ENCODE peak calls at places on chromosomes 12 and 14, in eight cellular contexts. One of them, this sample, is unnamed.

GRCh38 chr12:17215754-17216153 is 609.8 kb upstream of the LMO3 start:
- DNase-seq in tibial artery: no peak
- DNase-seq in AG08395: no peak
- DNase-seq in SK-N-SH: no peak
- DNase-seq in aorta: no peak
- DNase-seq in T-helper 2 cell: no peak
- DNase-seq in stimulated activated CD4-positive, alpha-beta T cell treated with anti-CD3 and anti-CD28 coated beads, Interleukin-2, amount 100 ng/mL, for 24 hours: no peak
- DNase-seq in stimulated activated CD8-positive, alpha-beta memory T cell treated with anti-CD3 and anti-CD28 coated beads, Interleukin-4, amount 100 ng/mL, for 1 hour: no peak
- DNase-seq in this sample: no peak

GRCh38 chr12:49093746-49094103 is 876 bp downstream of the DHH start:
- DNase-seq in tibial artery: no peak
- DNase-seq in SK-N-SH: peak
- DNase-seq in stimulated activated CD8-positive, alpha-beta memory T cell treated with anti-CD3 and anti-CD28 coated beads, Interleukin-4, amount 100 ng/mL, for 1 hour: no peak
- DNase-seq in stimulated activated CD4-positive, alpha-beta T cell treated with anti-CD3 and anti-CD28 coated beads, Interleukin-2, amount 100 ng/mL, for 24 hours: no peak
- DNase-seq in T-helper 2 cell: no peak
- DNase-seq in AG08395: no peak
- DNase-seq in aorta: no peak
- DNase-seq in this sample: no peak

GRCh38 chr12:113796852-113797534 is 169.1 kb downstream of the RBM19 start:
- DNase-seq in AG08395: no peak
- DNase-seq in SK-N-SH: peak
- DNase-seq in stimulated activated CD8-positive, alpha-beta memory T cell treated with anti-CD3 and anti-CD28 coated beads, Interleukin-4, amount 100 ng/mL, for 1 hour: no peak
- DNase-seq in stimulated activated CD4-positive, alpha-beta T cell treated with anti-CD3 and anti-CD28 coated beads, Interleukin-2, amount 100 ng/mL, for 24 hours: no peak
- DNase-seq in tibial artery: peak
- DNase-seq in T-helper 2 cell: no peak
- DNase-seq in aorta: no peak
- DNase-seq in this sample: no peak

GRCh38 chr14:52755607-52756316 is 25.8 kb downstream of the STYX start:
- DNase-seq in SK-N-SH: no peak
- DNase-seq in tibial artery: no peak
- DNase-seq in aorta: no peak
- DNase-seq in T-helper 2 cell: no peak
- DNase-seq in AG08395: no peak
- DNase-seq in stimulated activated CD8-positive, alpha-beta memory T cell treated with anti-CD3 and anti-CD28 coated beads, Interleukin-4, amount 100 ng/mL, for 1 hour: no peak
- DNase-seq in stimulated activated CD4-positive, alpha-beta T cell treated with anti-CD3 and anti-CD28 coated beads, Interleukin-2, amount 100 ng/mL, for 24 hours: no peak
- DNase-seq in this sample: no peak

GRCh38 chr12:2561367-2561766 is 233.4 kb upstream of the FKBP4 start:
- DNase-seq in tibial artery: no peak
- DNase-seq in SK-N-SH: no peak
- DNase-seq in stimulated activated CD4-positive, alpha-beta T cell treated with anti-CD3 and anti-CD28 coated beads, Interleukin-2, amount 100 ng/mL, for 24 hours: no peak
- DNase-seq in stimulated activated CD8-positive, alpha-beta memory T cell treated with anti-CD3 and anti-CD28 coated beads, Interleukin-4, amount 100 ng/mL, for 1 hour: no peak
- DNase-seq in T-helper 2 cell: no peak
- DNase-seq in aorta: no peak
- DNase-seq in AG08395: no peak
- DNase-seq in this sample: no peak

GRCh38 chr12:5627053-5627630 is 195.2 kb downstream of the NTF3 start:
- DNase-seq in AG08395: no peak
- DNase-seq in stimulated activated CD4-positive, alpha-beta T cell treated with anti-CD3 and anti-CD28 coated beads, Interleukin-2, amount 100 ng/mL, for 24 hours: no peak
- DNase-seq in tibial artery: no peak
- DNase-seq in stimulated activated CD8-positive, alpha-beta memory T cell treated with anti-CD3 and anti-CD28 coated beads, Interleukin-4, amount 100 ng/mL, for 1 hour: no peak
- DNase-seq in aorta: no peak
- DNase-seq in SK-N-SH: no peak
- DNase-seq in T-helper 2 cell: no peak
- DNase-seq in this sample: no peak

GRCh38 chr12:121908702-121909101 is 9.7 kb upstream of the CFAP251 start:
- DNase-seq in SK-N-SH: no peak
- DNase-seq in stimulated activated CD4-positive, alpha-beta T cell treated with anti-CD3 and anti-CD28 coated beads, Interleukin-2, amount 100 ng/mL, for 24 hours: no peak
- DNase-seq in T-helper 2 cell: no peak
- DNase-seq in stimulated activated CD8-positive, alpha-beta memory T cell treated with anti-CD3 and anti-CD28 coated beads, Interleukin-4, amount 100 ng/mL, for 1 hour: no peak
- DNase-seq in AG08395: no peak
- DNase-seq in tibial artery: no peak
- DNase-seq in aorta: no peak
- DNase-seq in this sample: no peak

GRCh38 chr14:59283380-59283779 is 94.9 kb downstream of the DAAM1 start:
- DNase-seq in T-helper 2 cell: no peak
- DNase-seq in stimulated activated CD8-positive, alpha-beta memory T cell treated with anti-CD3 and anti-CD28 coated beads, Interleukin-4, amount 100 ng/mL, for 1 hour: no peak
- DNase-seq in tibial artery: no peak
- DNase-seq in AG08395: peak
- DNase-seq in SK-N-SH: no peak
- DNase-seq in stimulated activated CD4-positive, alpha-beta T cell treated with anti-CD3 and anti-CD28 coated beads, Interleukin-2, amount 100 ng/mL, for 24 hours: no peak
- DNase-seq in aorta: no peak
- DNase-seq in this sample: peak

GRCh38 chr12:127883013-127883412 is 384.0 kb upstream of the TMEM132C start:
- DNase-seq in stimulated activated CD8-positive, alpha-beta memory T cell treated with anti-CD3 and anti-CD28 coated beads, Interleukin-4, amount 100 ng/mL, for 1 hour: no peak
- DNase-seq in AG08395: no peak
- DNase-seq in stimulated activated CD4-positive, alpha-beta T cell treated with anti-CD3 and anti-CD28 coated beads, Interleukin-2, amount 100 ng/mL, for 24 hours: no peak
- DNase-seq in aorta: no peak
- DNase-seq in T-helper 2 cell: no peak
- DNase-seq in SK-N-SH: no peak
- DNase-seq in tibial artery: no peak
- DNase-seq in this sample: no peak

GRCh38 chr12:116244001-116244400 is 33.5 kb downstream of the MED13L start:
- DNase-seq in stimulated activated CD4-positive, alpha-beta T cell treated with anti-CD3 and anti-CD28 coated beads, Interleukin-2, amount 100 ng/mL, for 24 hours: no peak
- DNase-seq in AG08395: no peak
- DNase-seq in stimulated activated CD8-positive, alpha-beta memory T cell treated with anti-CD3 and anti-CD28 coated beads, Interleukin-4, amount 100 ng/mL, for 1 hour: no peak
- DNase-seq in T-helper 2 cell: no peak
- DNase-seq in aorta: no peak
- DNase-seq in SK-N-SH: no peak
- DNase-seq in tibial artery: no peak
- DNase-seq in this sample: peak

GRCh38 chr12:27344246-27344645 is 11.6 kb downstream of the BMAL2 start:
- DNase-seq in AG08395: no peak
- DNase-seq in aorta: no peak
- DNase-seq in stimulated activated CD8-positive, alpha-beta memory T cell treated with anti-CD3 and anti-CD28 coated beads, Interleukin-4, amount 100 ng/mL, for 1 hour: no peak
- DNase-seq in SK-N-SH: no peak
- DNase-seq in tibial artery: no peak
- DNase-seq in stimulated activated CD4-positive, alpha-beta T cell treated with anti-CD3 and anti-CD28 coated beads, Interleukin-2, amount 100 ng/mL, for 24 hours: no peak
- DNase-seq in T-helper 2 cell: no peak
- DNase-seq in this sample: no peak

GRCh38 chr14:44961151-44961729 is 507 bp downstream of the KLHL28 start:
- DNase-seq in T-helper 2 cell: peak
- DNase-seq in stimulated activated CD8-positive, alpha-beta memory T cell treated with anti-CD3 and anti-CD28 coated beads, Interleukin-4, amount 100 ng/mL, for 1 hour: peak
- DNase-seq in tibial artery: peak
- DNase-seq in AG08395: peak
- DNase-seq in SK-N-SH: peak
- DNase-seq in aorta: peak
- DNase-seq in stimulated activated CD4-positive, alpha-beta T cell treated with anti-CD3 and anti-CD28 coated beads, Interleukin-2, amount 100 ng/mL, for 24 hours: peak
- DNase-seq in this sample: peak

GRCh38 chr12:132740313-132740646 is 21.4 kb downstream of the ANKLE2 start:
- DNase-seq in aorta: no peak
- DNase-seq in stimulated activated CD8-positive, alpha-beta memory T cell treated with anti-CD3 and anti-CD28 coated beads, Interleukin-4, amount 100 ng/mL, for 1 hour: no peak
- DNase-seq in AG08395: no peak
- DNase-seq in T-helper 2 cell: no peak
- DNase-seq in SK-N-SH: no peak
- DNase-seq in stimulated activated CD4-positive, alpha-beta T cell treated with anti-CD3 and anti-CD28 coated beads, Interleukin-2, amount 100 ng/mL, for 24 hours: no peak
- DNase-seq in tibial artery: no peak
- DNase-seq in this sample: no peak

GRCh38 chr14:20609215-20610001 is 18.2 kb upstream of the RNASE12 start:
- DNase-seq in AG08395: peak
- DNase-seq in stimulated activated CD8-positive, alpha-beta memory T cell treated with anti-CD3 and anti-CD28 coated beads, Interleukin-4, amount 100 ng/mL, for 1 hour: no peak
- DNase-seq in SK-N-SH: peak
- DNase-seq in T-helper 2 cell: peak
- DNase-seq in tibial artery: peak
- DNase-seq in aorta: peak
- DNase-seq in stimulated activated CD4-positive, alpha-beta T cell treated with anti-CD3 and anti-CD28 coated beads, Interleukin-2, amount 100 ng/mL, for 24 hours: peak
- DNase-seq in this sample: peak

GRCh38 chr12:51823875-51824565 is 24.5 kb downstream of the FIGNL2 start:
- DNase-seq in SK-N-SH: peak
- DNase-seq in T-helper 2 cell: no peak
- DNase-seq in tibial artery: no peak
- DNase-seq in AG08395: peak
- DNase-seq in aorta: no peak
- DNase-seq in stimulated activated CD8-positive, alpha-beta memory T cell treated with anti-CD3 and anti-CD28 coated beads, Interleukin-4, amount 100 ng/mL, for 1 hour: no peak
- DNase-seq in stimulated activated CD4-positive, alpha-beta T cell treated with anti-CD3 and anti-CD28 coated beads, Interleukin-2, amount 100 ng/mL, for 24 hours: no peak
- DNase-seq in this sample: peak

GRCh38 chr14:55436530-55436929 is 3.9 kb downstream of the TBPL2 start:
- DNase-seq in SK-N-SH: no peak
- DNase-seq in AG08395: no peak
- DNase-seq in stimulated activated CD8-positive, alpha-beta memory T cell treated with anti-CD3 and anti-CD28 coated beads, Interleukin-4, amount 100 ng/mL, for 1 hour: no peak
- DNase-seq in aorta: no peak
- DNase-seq in T-helper 2 cell: no peak
- DNase-seq in stimulated activated CD4-positive, alpha-beta T cell treated with anti-CD3 and anti-CD28 coated beads, Interleukin-2, amount 100 ng/mL, for 24 hours: no peak
- DNase-seq in tibial artery: no peak
- DNase-seq in this sample: no peak

GRCh38 chr14:20626274-20626673 is 15.2 kb downstream of the OR6S1 start:
- DNase-seq in aorta: no peak
- DNase-seq in AG08395: no peak
- DNase-seq in stimulated activated CD8-positive, alpha-beta memory T cell treated with anti-CD3 and anti-CD28 coated beads, Interleukin-4, amount 100 ng/mL, for 1 hour: no peak
- DNase-seq in T-helper 2 cell: no peak
- DNase-seq in SK-N-SH: no peak
- DNase-seq in tibial artery: no peak
- DNase-seq in stimulated activated CD4-positive, alpha-beta T cell treated with anti-CD3 and anti-CD28 coated beads, Interleukin-2, amount 100 ng/mL, for 24 hours: no peak
- DNase-seq in this sample: no peak

GRCh38 chr12:98532687-98533304 is 17.4 kb downstream of the TMPO start:
- DNase-seq in T-helper 2 cell: peak
- DNase-seq in tibial artery: no peak
- DNase-seq in aorta: no peak
- DNase-seq in SK-N-SH: peak
- DNase-seq in AG08395: peak
- DNase-seq in stimulated activated CD4-positive, alpha-beta T cell treated with anti-CD3 and anti-CD28 coated beads, Interleukin-2, amount 100 ng/mL, for 24 hours: no peak
- DNase-seq in stimulated activated CD8-positive, alpha-beta memory T cell treated with anti-CD3 and anti-CD28 coated beads, Interleukin-4, amount 100 ng/mL, for 1 hour: no peak
- DNase-seq in this sample: peak

GRCh38 chr12:49705479-49706267 is 1.5 kb downstream of the FMNL3 start:
- DNase-seq in SK-N-SH: peak
- DNase-seq in aorta: peak
- DNase-seq in T-helper 2 cell: no peak
- DNase-seq in tibial artery: peak
- DNase-seq in AG08395: peak
- DNase-seq in stimulated activated CD8-positive, alpha-beta memory T cell treated with anti-CD3 and anti-CD28 coated beads, Interleukin-4, amount 100 ng/mL, for 1 hour: no peak
- DNase-seq in stimulated activated CD4-positive, alpha-beta T cell treated with anti-CD3 and anti-CD28 coated beads, Interleukin-2, amount 100 ng/mL, for 24 hours: peak
- DNase-seq in this sample: peak

GRCh38 chr12:47071241-47071852 is 8.1 kb upstream of the PCED1B start:
- DNase-seq in AG08395: no peak
- DNase-seq in SK-N-SH: no peak
- DNase-seq in tibial artery: no peak
- DNase-seq in stimulated activated CD4-positive, alpha-beta T cell treated with anti-CD3 and anti-CD28 coated beads, Interleukin-2, amount 100 ng/mL, for 24 hours: no peak
- DNase-seq in T-helper 2 cell: no peak
- DNase-seq in stimulated activated CD8-positive, alpha-beta memory T cell treated with anti-CD3 and anti-CD28 coated beads, Interleukin-4, amount 100 ng/mL, for 1 hour: no peak
- DNase-seq in aorta: no peak
- DNase-seq in this sample: no peak

This sample was measured in adipocyte.